ENCODE peak calls at places on chromosomes 2 and 18, in five cellular contexts. R is stimulated activated CD8-positive, alpha-beta memory T cell treated with anti-CD3 and anti-CD28 coated beads, Interleukin-15, amount 100 ng/mL, for 1 hour; L is activated T-helper 1 cell treated with Interleukin-2 at 50 U/mL for 16 hours; C is Right ventricle myocardium inferior; O is T-helper 17 cell. G is an unnamed sample.

GRCh38 chr2:101418704-101419663 is 31.7 kb upstream of the CREG2 start:
- DNase-seq in O (no peak), C (no peak), R (peak; percentile 32), L (peak; percentile 7), G (peak; percentile 25)

GRCh38 chr2:215836881-215837280 is 176.5 kb downstream of the MREG start:
- DNase-seq in C (no peak), R (no peak), O (no peak), L (no peak), G (no peak)

GRCh38 chr2:18849841-18850578 is 260.6 kb upstream of the NT5C1B start:
- DNase-seq in R (no peak), L (no peak), C (no peak), O (no peak), G (no peak)

GRCh38 chr2:158754303-158754611 is 40.9 kb upstream of the DAPL1 start:
- DNase-seq in R (no peak), O (no peak), L (no peak), C (no peak), G (no peak)

GRCh38 chr2:61138859-61139258 is 23.1 kb upstream of the C2orf74 start:
- DNase-seq in C (no peak), L (no peak), O (no peak), R (no peak), G (no peak)

GRCh38 chr2:231336236-231336635 is 59.3 kb upstream of the B3GNT7 start:
- DNase-seq in L (no peak), C (no peak), R (no peak), O (no peak), G (no peak)

GRCh38 chr2:120550893-120551446 is 184.7 kb upstream of the GLI2 start:
- DNase-seq in O (no peak), L (no peak), R (no peak), C (no peak), G (no peak)

GRCh38 chr2:38615237-38615636 is 12.5 kb upstream of the HNRNPLL start:
- DNase-seq in L (no peak), O (no peak), R (no peak), C (no peak), G (no peak)

GRCh38 chr2:157181234-157181633 is 76.3 kb upstream of the GALNT5 start:
- DNase-seq in O (no peak), C (no peak), L (no peak), R (no peak), G (no peak)

GRCh38 chr2:234273887-234274584 is 222.8 kb downstream of the ARL4C start:
- DNase-seq in C (no peak), R (no peak), L (no peak), O (no peak), G (no peak)

GRCh38 chr2:176687350-176687749 is 418.1 kb downstream of the MTX2 start:
- DNase-seq in C (no peak), L (no peak), O (no peak), R (no peak), G (no peak)

GRCh38 chr2:10876394-10876793 is 35.3 kb upstream of the KCNF1 start:
- DNase-seq in O (no peak), R (no peak), C (no peak), L (no peak), G (no peak)

GRCh38 chr18:47286776-47287410 is 35.4 kb upstream of the SKOR2 start:
- DNase-seq in O (no peak), R (no peak), L (no peak), C (no peak), G (no peak)

GRCh38 chr2:110748489-110748867 is 16.1 kb downstream of the ACOXL start:
- DNase-seq in O (no peak), C (no peak), R (no peak), L (peak; percentile 9), G (no peak)

GRCh38 chr2:178484245-178485041 is 4.2 kb downstream of the PLEKHA3 start:
- DNase-seq in O (no peak), C (no peak), R (no peak), L (no peak), G (no peak)

GRCh38 chr2:75068546-75068945 is 110.1 kb downstream of the POLE4 start:
- DNase-seq in R (no peak), C (no peak), O (no peak), L (no peak), G (no peak)

GRCh38 chr2:216281881-216282280 is 90.4 kb downstream of the MARCHF4 start:
- DNase-seq in O (no peak), C (no peak), R (no peak), L (no peak), G (no peak)

GRCh38 chr2:113178891-113179290 is 5.1 kb downstream of the PSD4 start:
- DNase-seq in R (no peak), C (no peak), O (no peak), L (no peak), G (no peak)

GRCh38 chr2:209472871-209473270 is 49.0 kb downstream of the MAP2 start:
- DNase-seq in R (no peak), L (no peak), O (no peak), C (no peak), G (no peak)

GRCh38 chr18:28151434-28151833 is 25.5 kb downstream of the CDH2 start:
- DNase-seq in R (no peak), O (no peak), L (no peak), C (no peak), G (no peak)

GRCh38 chr18:10404148-10404547 is 50.3 kb upstream of the APCDD1 start:
- DNase-seq in O (no peak), R (no peak), L (no peak), C (no peak), G (no peak)

GRCh38 chr2:119481501-119482455 is 42.5 kb downstream of the SCTR start:
- DNase-seq in O (no peak), C (no peak), R (no peak), L (no peak), G (no peak)

GRCh38 chr18:58125756-58126155 is 81.7 kb downstream of the NEDD4L start:
- DNase-seq in L (no peak), O (no peak), R (no peak), C (no peak), G (no peak)

GRCh38 chr2:240595381-240596079 is 9.0 kb downstream of the CAPN10 start:
- DNase-seq in L (no peak), R (no peak), O (no peak), C (peak; percentile 73), G (no peak)

GRCh38 chr2:197307236-197307932 is 3.2 kb downstream of the ANKRD44 start:
- DNase-seq in R (no peak), O (no peak), L (no peak), C (no peak), G (no peak)

GRCh38 chr2:161999331-161999730 is 74.7 kb downstream of the DPP4 start:
- DNase-seq in C (no peak), L (no peak), O (no peak), R (no peak), G (no peak)

GRCh38 chr2:10750610-10751009 is 29.2 kb downstream of the ATP6V1C2 start:
- DNase-seq in C (no peak), O (no peak), L (no peak), R (no peak), G (no peak)

GRCh38 chr2:232530626-232531260 is 4.8 kb downstream of the CHRND start:
- DNase-seq in O (no peak), R (no peak), C (peak; percentile 53), L (no peak), G (no peak)

GRCh38 chr2:85681776-85682175 is 12.4 kb upstream of the GNLY start:
- DNase-seq in R (no peak), O (no peak), C (no peak), L (no peak), G (no peak)

GRCh38 chr2:88133875-88134274 is 6.0 kb upstream of the FABP1 start:
- DNase-seq in O (no peak), L (no peak), C (no peak), R (no peak), G (no peak)

GRCh38 chr2:37349376-37349775 is 4.9 kb downstream of the QPCT start:
- DNase-seq in R (no peak), O (no peak), L (no peak), C (no peak), G (no peak)

GRCh38 chr2:46119453-46119852 is 177.8 kb upstream of the EPAS1 start:
- DNase-seq in R (no peak), L (no peak), C (no peak), O (no peak), G (no peak)